ENCODE peak calls at places on chromosomes 12 and 14, in seven cellular contexts. C, I, Q, O, N, Y and X are unnamed samples.

GRCh38 chr12:6383572-6384498 is at the start of gene LTBR:
- DNase-seq in C (peak), I (peak), Q (peak), O (peak), N (peak), Y (peak), X (no peak)

GRCh38 chr14:32010561-32011188 is 66.4 kb upstream of the ARHGAP5 start:
- DNase-seq in C (no peak), I (peak), Q (peak), O (peak), N (peak), Y (peak), X (no peak)

GRCh38 chr14:61525293-61526011 is 169.9 kb upstream of the HIF1A start:
- DNase-seq in C (no peak), I (peak), Q (peak), O (peak), N (peak), Y (peak), X (no peak)

GRCh38 chr12:6701078-6701768 is 608 bp upstream of the PIANP start:
- DNase-seq in C (no peak), I (peak), Q (no peak), O (no peak), N (no peak), Y (no peak), X (no peak)

GRCh38 chr12:43273467-43273866 is 278.5 kb downstream of the ADAMTS20 start:
- DNase-seq in C (no peak), I (no peak), Q (no peak), O (no peak), N (no peak), Y (peak), X (no peak)

GRCh38 chr14:77623201-77623600 is 6.8 kb upstream of the SPTLC2 start:
- DNase-seq in C (no peak), I (no peak), Q (no peak), O (no peak), N (no peak), Y (no peak), X (no peak)

GRCh38 chr14:102140027-102140749 is 491 bp downstream of the WDR20 start:
- DNase-seq in C (peak), I (peak), Q (peak), O (peak), N (peak), Y (peak), X (peak)

GRCh38 chr14:69358233-69358963 is 39.7 kb downstream of the ERH start:
- DNase-seq in C (no peak), I (no peak), Q (no peak), O (no peak), N (no peak), Y (no peak), X (peak)

GRCh38 chr14:28759056-28759657 is 7.4 kb upstream of the FOXG1 start:
- DNase-seq in C (peak), I (peak), Q (no peak), O (no peak), N (no peak), Y (no peak), X (no peak)

GRCh38 chr12:7121324-7121723 is 7.4 kb downstream of the RBP5 start:
- DNase-seq in C (no peak), I (no peak), Q (no peak), O (no peak), N (no peak), Y (no peak), X (no peak)

GRCh38 chr12:111812881-111813741 is 28.9 kb upstream of the MAPKAPK5 start:
- DNase-seq in C (peak), I (peak), Q (peak), O (peak), N (peak), Y (peak), X (peak)

GRCh38 chr12:76713130-76713529 is 50.8 kb upstream of the ZDHHC17 start:
- DNase-seq in C (peak), I (peak), Q (no peak), O (no peak), N (no peak), Y (no peak), X (no peak)

GRCh38 chr12:119446459-119446858 is 111.9 kb downstream of the CCDC60 start:
- DNase-seq in C (no peak), I (no peak), Q (no peak), O (no peak), N (no peak), Y (no peak), X (no peak)

GRCh38 chr12:62256408-62257079 is 3.7 kb upstream of the USP15 start:
- DNase-seq in C (no peak), I (no peak), Q (no peak), O (no peak), N (no peak), Y (peak), X (no peak)

GRCh38 chr12:62260733-62261683 is 804 bp downstream of the USP15 start:
- DNase-seq in C (peak), I (peak), Q (peak), O (peak), N (peak), Y (peak), X (peak)

GRCh38 chr12:62259993-62260732 is at the start of gene USP15:
- DNase-seq in C (peak), I (peak), Q (peak), O (peak), N (peak), Y (peak), X (peak)

GRCh38 chr12:62259311-62259992 is 752 bp upstream of the USP15 start:
- DNase-seq in C (no peak), I (no peak), Q (peak), O (no peak), N (peak), Y (no peak), X (peak)

GRCh38 chr12:62258231-62258630 is 2.0 kb upstream of the USP15 start:
- DNase-seq in C (no peak), I (no peak), Q (no peak), O (no peak), N (no peak), Y (no peak), X (no peak)
- H3K4me2 ChIP-seq in C (no peak), I (no peak), Q (no peak), O (peak), N (no peak), Y (no peak), X (peak)

GRCh38 chr12:32457251-32458025 is 58.1 kb downstream of the FGD4 start:
- DNase-seq in C (no peak), I (no peak), Q (no peak), O (no peak), N (no peak), Y (peak), X (no peak)
- H3K4me2 ChIP-seq in C (peak), I (no peak), Q (no peak), O (peak), N (peak), Y (peak), X (no peak)

GRCh38 chr12:1505151-1505450 is 89.3 kb downstream of the FBXL14 start:
- DNase-seq in C (no peak), I (no peak), Q (no peak), O (no peak), N (no peak), Y (no peak), X (no peak)
- H3K4me2 ChIP-seq in C (no peak), I (no peak), Q (no peak), O (no peak), N (no peak), Y (no peak), X (no peak)

GRCh38 chr12:120799417-120800045 is 73.9 kb downstream of the ACADS start:
- DNase-seq in C (no peak), I (peak), Q (peak), O (no peak), N (no peak), Y (no peak), X (no peak)
- H3K4me2 ChIP-seq in C (no peak), I (no peak), Q (peak), O (no peak), N (no peak), Y (no peak), X (no peak)

GRCh38 chr14:52078721-52079120 is 9.9 kb upstream of the NID2 start:
- DNase-seq in C (no peak), I (no peak), Q (no peak), O (no peak), N (no peak), Y (no peak), X (no peak)

GRCh38 chr14:52076334-52076733 is 7.5 kb upstream of the NID2 start:
- DNase-seq in C (no peak), I (no peak), Q (no peak), O (peak), N (no peak), Y (peak), X (no peak)

GRCh38 chr14:52077261-52077984 is 8.6 kb upstream of the NID2 start:
- DNase-seq in C (no peak), I (no peak), Q (no peak), O (no peak), N (no peak), Y (no peak), X (no peak)

GRCh38 chr14:52079239-52079956 is 10.5 kb upstream of the NID2 start:
- DNase-seq in C (no peak), I (peak), Q (no peak), O (peak), N (no peak), Y (peak), X (no peak)

DNA sequence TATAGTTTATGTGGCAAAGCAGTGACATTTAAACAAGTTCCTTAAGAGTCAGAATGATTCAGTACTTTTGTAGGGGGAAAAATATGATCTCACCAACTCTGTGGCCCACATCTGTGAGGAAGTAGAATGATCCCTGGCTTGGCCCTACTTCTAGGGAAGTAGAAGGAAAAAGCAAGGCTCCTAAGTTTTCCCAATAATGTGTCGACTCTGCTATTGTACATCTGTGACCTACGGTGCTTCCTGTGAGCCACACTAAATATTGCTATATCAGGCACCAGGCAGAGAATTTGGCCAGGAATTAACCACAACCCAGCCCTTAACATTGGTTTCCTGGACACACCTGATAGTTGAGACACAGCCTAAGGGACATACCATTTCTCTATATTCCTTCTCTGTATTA is 9.2 kb upstream of the NID2 start:
- DNase-seq in C (no peak), I (no peak), Q (no peak), O (peak), N (no peak), Y (peak), X (no peak)
- H3K4me2 ChIP-seq in C (no peak), I (no peak), Q (no peak), O (peak), N (no peak), Y (peak), X (no peak)

DNA sequence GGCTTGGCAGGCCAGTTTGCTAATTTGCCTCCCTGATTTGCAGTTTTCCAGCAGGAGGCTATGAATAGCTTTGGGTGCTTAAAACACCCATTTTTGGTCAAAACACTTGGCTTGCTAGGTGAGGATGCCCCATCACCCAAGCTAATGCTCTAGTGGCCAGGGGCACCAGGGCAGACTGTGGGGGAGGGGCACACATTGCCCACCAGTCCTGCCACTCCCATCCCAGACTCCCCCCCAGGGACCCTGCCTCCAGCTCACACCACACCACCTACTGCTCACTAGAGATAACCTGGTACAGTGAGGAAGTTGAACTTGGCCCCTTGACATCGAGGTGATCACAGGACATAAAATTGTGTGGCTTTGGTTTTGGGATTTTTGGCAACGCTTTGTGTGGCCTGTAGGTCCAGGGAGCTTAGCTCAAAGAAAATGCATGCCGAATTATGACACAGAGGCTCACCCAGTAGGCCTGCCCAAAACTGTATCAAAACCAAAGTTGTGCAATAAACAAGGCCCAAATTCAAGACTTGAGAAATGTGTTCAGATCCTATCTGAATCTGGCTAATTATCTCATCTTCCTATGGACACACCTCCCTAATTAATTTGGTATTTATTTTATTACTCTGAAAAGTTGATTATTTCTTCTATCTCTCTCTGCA is 4.3 kb downstream of the NUAK1 start:
- DNase-seq in C (no peak), I (no peak), Q (no peak), O (no peak), N (no peak), Y (no peak), X (no peak)
- H3K4me2 ChIP-seq in C (no peak), I (no peak), Q (no peak), O (peak), N (peak), Y (no peak), X (no peak)